ENCODE peak calls at places on chromosomes 12 and 14, in seven cellular contexts. One of them, this sample, is unnamed.

GRCh38 chr14:28305938-28306337 is 460.6 kb upstream of the FOXG1 start:
- DNase-seq in endothelial cell of umbilical vein: no peak
- DNase-seq in fibroblast of lung: no peak
- DNase-seq in K562: no peak
- DNase-seq in A673: no peak
- DNase-seq in H1: no peak
- DNase-seq in hepatocyte: no peak
- DNase-seq in this sample: no peak

GRCh38 chr12:1798734-1799067 is 21.7 kb upstream of the LRTM2 start:
- DNase-seq in endothelial cell of umbilical vein: no peak
- DNase-seq in fibroblast of lung: no peak
- DNase-seq in K562: no peak
- DNase-seq in A673: no peak
- DNase-seq in H1: no peak
- DNase-seq in hepatocyte: no peak
- DNase-seq in this sample: no peak

GRCh38 chr12:6450869-6451347 is 934 bp upstream of the TAPBPL start:
- DNase-seq in endothelial cell of umbilical vein: no peak
- DNase-seq in fibroblast of lung: no peak
- DNase-seq in K562: no peak
- DNase-seq in A673: no peak
- DNase-seq in H1: no peak
- DNase-seq in hepatocyte: peak
- DNase-seq in this sample: no peak

GRCh38 chr12:49622501-49623141 is 740 bp upstream of the PRPF40B start:
- DNase-seq in endothelial cell of umbilical vein: no peak
- DNase-seq in fibroblast of lung: no peak
- DNase-seq in K562: peak
- DNase-seq in A673: no peak
- DNase-seq in H1: no peak
- DNase-seq in hepatocyte: peak
- DNase-seq in this sample: peak

GRCh38 chr14:24858052-24858451 is 191.9 kb downstream of the STXBP6 start:
- DNase-seq in endothelial cell of umbilical vein: no peak
- DNase-seq in fibroblast of lung: no peak
- DNase-seq in K562: no peak
- DNase-seq in A673: no peak
- DNase-seq in H1: no peak
- DNase-seq in hepatocyte: no peak
- DNase-seq in this sample: peak

GRCh38 chr14:69643430-69644200 is 32.2 kb downstream of the SUSD6 start:
- DNase-seq in endothelial cell of umbilical vein: peak
- DNase-seq in fibroblast of lung: no peak
- DNase-seq in K562: no peak
- DNase-seq in A673: no peak
- DNase-seq in H1: no peak
- DNase-seq in hepatocyte: peak
- DNase-seq in this sample: no peak

GRCh38 chr12:67716817-67717216 is 68.3 kb downstream of the DYRK2 start:
- DNase-seq in endothelial cell of umbilical vein: no peak
- DNase-seq in fibroblast of lung: no peak
- DNase-seq in K562: no peak
- DNase-seq in A673: no peak
- DNase-seq in H1: no peak
- DNase-seq in hepatocyte: no peak
- DNase-seq in this sample: no peak

GRCh38 chr14:56131004-56131864 is 13.0 kb downstream of the PELI2 start:
- DNase-seq in endothelial cell of umbilical vein: no peak
- DNase-seq in fibroblast of lung: no peak
- DNase-seq in K562: no peak
- DNase-seq in A673: no peak
- DNase-seq in H1: no peak
- DNase-seq in hepatocyte: no peak
- DNase-seq in this sample: no peak

GRCh38 chr14:73728106-73729014 is 14.2 kb upstream of the PNMA1 start:
- DNase-seq in endothelial cell of umbilical vein: peak
- DNase-seq in fibroblast of lung: peak
- DNase-seq in K562: peak
- DNase-seq in A673: peak
- DNase-seq in H1: peak
- DNase-seq in hepatocyte: peak
- DNase-seq in this sample: peak

GRCh38 chr12:24982250-24982649 is 33.3 kb upstream of the BCAT1 start:
- DNase-seq in endothelial cell of umbilical vein: no peak
- DNase-seq in fibroblast of lung: no peak
- DNase-seq in K562: no peak
- DNase-seq in A673: no peak
- DNase-seq in H1: no peak
- DNase-seq in hepatocyte: no peak
- DNase-seq in this sample: no peak

GRCh38 chr14:95128140-95128539 is 29.2 kb downstream of the DICER1 start:
- DNase-seq in endothelial cell of umbilical vein: no peak
- DNase-seq in fibroblast of lung: no peak
- DNase-seq in K562: no peak
- DNase-seq in A673: no peak
- DNase-seq in H1: no peak
- DNase-seq in hepatocyte: no peak
- DNase-seq in this sample: no peak

GRCh38 chr12:109093022-109093918 is at the start of gene ALKBH2:
- DNase-seq in endothelial cell of umbilical vein: peak
- DNase-seq in fibroblast of lung: peak
- DNase-seq in K562: peak
- DNase-seq in A673: peak
- DNase-seq in H1: peak
- DNase-seq in hepatocyte: peak
- DNase-seq in this sample: peak
- H3K4me3 ChIP-seq in endothelial cell of umbilical vein: peak
- H3K4me3 ChIP-seq in fibroblast of lung: peak
- H3K4me3 ChIP-seq in K562: peak
- H3K4me3 ChIP-seq in A673: peak
- H3K4me3 ChIP-seq in H1: peak
- H3K4me3 ChIP-seq in hepatocyte: peak
- H3K4me3 ChIP-seq in this sample: peak

DNA sequence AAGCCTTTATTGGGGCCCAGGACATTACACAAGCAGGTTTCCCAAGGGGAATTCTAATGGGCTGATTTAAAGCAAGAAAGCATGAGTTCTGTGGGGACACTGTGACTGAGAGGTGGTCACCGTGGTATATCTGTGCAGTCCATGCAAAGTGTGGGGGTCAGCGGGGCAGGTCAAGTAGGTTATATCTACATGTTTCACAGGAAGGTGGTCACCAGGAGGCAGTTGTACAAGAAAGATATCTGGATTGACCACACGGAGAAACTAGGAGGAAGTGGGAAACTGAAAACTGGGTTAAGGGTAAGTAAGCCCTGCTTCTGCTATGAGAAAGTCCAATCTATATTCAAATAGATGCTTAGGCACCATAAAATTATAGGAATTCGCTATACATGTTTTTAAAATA is 77.8 kb upstream of the CNOT2 start:
- DNase-seq in endothelial cell of umbilical vein: no peak
- DNase-seq in fibroblast of lung: no peak
- DNase-seq in K562: no peak
- DNase-seq in A673: no peak
- DNase-seq in H1: no peak
- DNase-seq in hepatocyte: no peak
- DNase-seq in this sample: no peak
- TF ChIP-seq EZH2 in endothelial cell of umbilical vein: no peak
- TF ChIP-seq EZH2 in fibroblast of lung: no peak
- TF ChIP-seq EZH2 in K562: no peak
- TF ChIP-seq EZH2 in A673: no peak
- TF ChIP-seq EZH2 in H1: no peak
- TF ChIP-seq EZH2 in hepatocyte: no peak
- TF ChIP-seq EZH2 in this sample: no peak

GRCh38 chr14:60304509-60304908 is 55.5 kb downstream of the PPM1A start:
- DNase-seq in endothelial cell of umbilical vein: no peak
- DNase-seq in fibroblast of lung: no peak
- DNase-seq in K562: no peak
- DNase-seq in A673: no peak
- DNase-seq in H1: no peak
- DNase-seq in hepatocyte: peak
- DNase-seq in this sample: no peak

GRCh38 chr14:60303745-60304144 is 54.7 kb downstream of the PPM1A start:
- DNase-seq in endothelial cell of umbilical vein: no peak
- DNase-seq in fibroblast of lung: no peak
- DNase-seq in K562: no peak
- DNase-seq in A673: no peak
- DNase-seq in H1: no peak
- DNase-seq in hepatocyte: no peak
- DNase-seq in this sample: no peak

GRCh38 chr14:60301685-60302084 is 52.7 kb downstream of the PPM1A start:
- DNase-seq in endothelial cell of umbilical vein: no peak
- DNase-seq in fibroblast of lung: no peak
- DNase-seq in K562: no peak
- DNase-seq in A673: no peak
- DNase-seq in H1: no peak
- DNase-seq in hepatocyte: no peak
- DNase-seq in this sample: no peak

GRCh38 chr14:60302663-60303062 is 53.6 kb downstream of the PPM1A start:
- DNase-seq in endothelial cell of umbilical vein: no peak
- DNase-seq in fibroblast of lung: no peak
- DNase-seq in K562: no peak
- DNase-seq in A673: no peak
- DNase-seq in H1: no peak
- DNase-seq in hepatocyte: no peak
- DNase-seq in this sample: no peak

GRCh38 chr14:60300019-60300418 is 51.0 kb downstream of the PPM1A start:
- DNase-seq in endothelial cell of umbilical vein: no peak
- DNase-seq in fibroblast of lung: no peak
- DNase-seq in K562: peak
- DNase-seq in A673: no peak
- DNase-seq in H1: no peak
- DNase-seq in hepatocyte: no peak
- DNase-seq in this sample: no peak
- TF ChIP-seq CTCF in endothelial cell of umbilical vein: no peak
- TF ChIP-seq CTCF in fibroblast of lung: no peak
- TF ChIP-seq CTCF in K562: no peak
- TF ChIP-seq CTCF in A673: no peak
- TF ChIP-seq CTCF in H1: no peak
- TF ChIP-seq CTCF in hepatocyte: no peak
- TF ChIP-seq CTCF in this sample: no peak

GRCh38 chr14:49688701-49689030 is 652 bp upstream of the POLE2 start:
- DNase-seq in endothelial cell of umbilical vein: peak
- DNase-seq in fibroblast of lung: no peak
- DNase-seq in K562: no peak
- DNase-seq in A673: no peak
- DNase-seq in H1: no peak
- DNase-seq in hepatocyte: no peak
- DNase-seq in this sample: no peak
- H3K4me3 ChIP-seq in endothelial cell of umbilical vein: no peak
- H3K4me3 ChIP-seq in fibroblast of lung: no peak
- H3K4me3 ChIP-seq in K562: no peak
- H3K4me3 ChIP-seq in A673: no peak
- H3K4me3 ChIP-seq in H1: no peak
- H3K4me3 ChIP-seq in hepatocyte: no peak
- H3K4me3 ChIP-seq in this sample: peak

DNA sequence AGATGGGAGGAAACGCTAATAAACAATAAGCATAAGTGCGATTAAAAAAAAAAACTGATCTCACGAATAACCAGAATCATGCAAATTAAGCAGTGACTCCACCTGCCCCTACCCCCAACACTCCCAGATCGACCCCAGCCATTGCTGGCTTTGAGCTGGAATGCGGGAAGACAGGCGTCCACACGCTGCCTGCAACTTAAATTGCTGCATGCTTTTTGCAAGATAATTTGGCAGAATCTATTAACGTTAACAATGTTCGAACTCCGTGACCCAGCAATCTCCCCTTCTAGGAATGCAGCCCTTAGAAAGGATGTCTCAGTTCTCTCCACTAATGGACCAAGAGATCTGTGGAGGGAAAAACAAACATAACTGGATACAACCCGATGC is 946 bp upstream of the CKB start:
- DNase-seq in endothelial cell of umbilical vein: no peak
- DNase-seq in fibroblast of lung: no peak
- DNase-seq in K562: no peak
- DNase-seq in A673: no peak
- DNase-seq in H1: no peak
- DNase-seq in hepatocyte: no peak
- DNase-seq in this sample: no peak
- TF ChIP-seq EZH2 in endothelial cell of umbilical vein: peak
- TF ChIP-seq EZH2 in fibroblast of lung: no peak
- TF ChIP-seq EZH2 in K562: no peak
- TF ChIP-seq EZH2 in A673: no peak
- TF ChIP-seq EZH2 in H1: no peak
- TF ChIP-seq EZH2 in hepatocyte: no peak
- TF ChIP-seq EZH2 in this sample: peak

DNA sequence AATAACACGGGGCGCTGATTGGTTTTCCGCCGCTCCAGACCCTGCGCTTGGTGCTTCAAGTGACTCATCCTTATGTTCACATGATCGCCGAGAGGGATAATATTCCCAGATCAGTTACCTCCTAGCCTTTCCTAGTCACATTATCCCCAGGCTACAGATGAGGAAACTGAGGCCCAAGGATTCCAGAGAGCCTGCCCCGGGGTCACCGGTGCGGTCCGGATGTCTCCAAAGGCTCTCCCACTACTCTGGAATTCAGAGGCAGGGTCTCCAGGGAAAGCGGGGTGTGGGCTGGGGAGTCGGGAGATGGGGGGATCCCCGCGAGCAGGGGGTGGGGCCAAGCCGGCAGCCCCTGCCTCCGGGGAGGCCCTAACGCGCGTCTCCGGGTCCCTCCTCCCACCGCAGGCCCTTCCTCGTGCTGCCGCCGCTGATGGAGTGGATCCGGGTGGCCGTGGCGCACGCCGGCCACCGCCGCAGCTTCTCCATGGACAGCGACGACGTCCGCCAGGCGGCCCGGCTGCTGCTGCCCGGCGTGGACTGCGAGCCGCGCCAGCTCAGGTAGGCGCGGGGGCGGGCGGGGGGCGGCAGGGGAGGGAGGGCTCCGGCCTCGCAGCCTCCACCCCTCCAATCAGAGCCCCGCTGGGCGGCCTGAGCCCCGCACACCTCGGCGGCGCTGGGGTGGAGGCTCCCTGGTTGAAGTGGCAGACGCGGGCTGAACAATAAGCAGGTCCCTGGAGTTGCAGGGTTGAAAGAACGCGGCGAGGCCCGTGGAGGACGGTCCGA is 104.7 kb upstream of the PWP1 start:
- DNase-seq in endothelial cell of umbilical vein: no peak
- DNase-seq in fibroblast of lung: no peak
- DNase-seq in K562: peak
- DNase-seq in A673: no peak
- DNase-seq in H1: no peak
- DNase-seq in hepatocyte: peak
- DNase-seq in this sample: peak
- TF ChIP-seq CTCF in endothelial cell of umbilical vein: no peak
- TF ChIP-seq CTCF in fibroblast of lung: no peak
- TF ChIP-seq CTCF in K562: no peak
- TF ChIP-seq CTCF in A673: no peak
- TF ChIP-seq CTCF in H1: no peak
- TF ChIP-seq CTCF in hepatocyte: no peak
- TF ChIP-seq CTCF in this sample: peak